ENCODE peak calls at places on chromosomes 16 and 17, in five cellular contexts. Z is memory B cell, M is EL, N is HEK293T, J is cardiac muscle cell. D is an unnamed sample.

GRCh38 chr17:81870155-81870977 is 771 bp downstream of the ARHGDIA start:
- DNase-seq in Z (peak), M (peak), N (no peak), J (peak), D (no peak)

GRCh38 chr16:87389245-87389644 is 2.9 kb upstream of the MAP1LC3B start:
- DNase-seq in Z (no peak), M (no peak), N (no peak), J (no peak), D (no peak)

GRCh38 chr17:32497431-32498205 is 10.8 kb downstream of the CDK5R1 start:
- DNase-seq in Z (no peak), M (peak), N (no peak), J (no peak), D (no peak)

GRCh38 chr17:63419949-63420867 is 25.9 kb downstream of the CYB561 start:
- DNase-seq in Z (no peak), M (no peak), N (no peak), J (no peak), D (no peak)

GRCh38 chr17:49387374-49388289 is 25.6 kb upstream of the ZNF652 start:
- DNase-seq in Z (no peak), M (no peak), N (no peak), J (no peak), D (no peak)

GRCh38 chr17:8905256-8905778 is 37.8 kb upstream of the PIK3R6 start:
- DNase-seq in Z (no peak), M (no peak), N (no peak), J (no peak), D (no peak)

GRCh38 chr17:28018439-28019070 is 23.9 kb upstream of the NLK start:
- DNase-seq in Z (no peak), M (peak), N (no peak), J (no peak), D (no peak)

GRCh38 chr17:75524971-75525805 is at the start of gene LLGL2:
- DNase-seq in Z (peak), M (peak), N (peak), J (peak), D (peak)

GRCh38 chr17:83153681-83154310 is 74.4 kb downstream of the METRNL start:
- DNase-seq in Z (no peak), M (no peak), N (no peak), J (no peak), D (no peak)

GRCh38 chr16:89293276-89294143 is 76.0 kb downstream of the ZNF778 start:
- DNase-seq in Z (no peak), M (no peak), N (no peak), J (peak), D (no peak)

GRCh38 chr16:54291107-54291980 is 4.8 kb upstream of the IRX3 start:
- DNase-seq in Z (no peak), M (no peak), N (no peak), J (peak), D (peak)

GRCh38 chr16:27449434-27450188 is 47.6 kb downstream of the IL21R start:
- DNase-seq in Z (peak), M (no peak), N (no peak), J (no peak), D (no peak)

GRCh38 chr16:67986949-67987348 is 6.7 kb upstream of the DPEP3 start:
- DNase-seq in Z (no peak), M (no peak), N (no peak), J (no peak), D (no peak)

GRCh38 chr17:77445030-77445907 is 304.5 kb downstream of the SEC14L1 start:
- DNase-seq in Z (peak), M (no peak), N (no peak), J (no peak), D (no peak)

GRCh38 chr16:88315543-88316105 is 67.1 kb upstream of the ZNF469 start:
- DNase-seq in Z (no peak), M (peak), N (no peak), J (no peak), D (no peak)

D was measured in neuronal stem cell.